ENCODE peak calls at places on chromosomes 13 and 19, in six cellular contexts. P, H, V, T, O and C are unnamed samples. For H3K36me3, the result is how much of the 10 kb centered on the place peaks cover.

GRCh38 chr13:83216521-83217245 is 665.6 kb downstream of the SLITRK1 start:
- DNase-seq in O (peak), H (no peak), V (no peak), P (no peak), T (no peak), C (no peak)

GRCh38 chr19:12841094-12841493 is 2.8 kb downstream of the MAST1 start:
- DNase-seq in T (no peak), H (no peak), V (no peak), P (peak), O (peak), C (no peak)

GRCh38 chr13:98563071-98563470 is 13.8 kb downstream of the STK24 start:
- DNase-seq in P (no peak), H (no peak), V (no peak), O (peak), T (no peak), C (no peak)

GRCh38 chr19:51784922-51785690 is 9.9 kb upstream of the FPR3 start:
- DNase-seq in O (peak), V (peak), P (no peak), T (peak), H (no peak), C (peak)

GRCh38 chr13:35460061-35460460 is 16.4 kb downstream of the MAB21L1 start:
- DNase-seq in T (no peak), H (no peak), O (peak), V (no peak), P (no peak), C (no peak)

GRCh38 chr13:73598021-73598712 is 536.0 kb downstream of the KLF12 start:
- DNase-seq in V (no peak), H (no peak), T (no peak), O (peak), P (no peak), C (no peak)

GRCh38 chr19:45676851-45677263 is 8.8 kb downstream of the GIPR start:
- DNase-seq in V (no peak), O (no peak), P (no peak), T (no peak), H (no peak), C (no peak)

GRCh38 chr13:75220238-75220542 is 261.8 kb downstream of the TBC1D4 start:
- DNase-seq in V (no peak), T (no peak), H (no peak), P (no peak), O (no peak), C (no peak)

GRCh38 chr19:11560404-11560988 is 1.5 kb upstream of the ELOF1 start:
- DNase-seq in O (peak), V (no peak), H (peak), T (no peak), P (peak), C (no peak)

GRCh38 chr13:95267662-95268369 is 33.4 kb downstream of the ABCC4 start:
- DNase-seq in T (no peak), P (no peak), V (no peak), H (peak), O (peak), C (no peak)

GRCh38 chr13:30125422-30126073 is 181.8 kb downstream of the KATNAL1 start:
- DNase-seq in T (no peak), V (no peak), P (no peak), H (no peak), O (peak), C (no peak)

GRCh38 chr13:43319617-43320444 is 296.4 kb downstream of the DNAJC15 start:
- DNase-seq in H (no peak), T (no peak), O (no peak), P (peak), V (no peak), C (no peak)

GRCh38 chr19:42433503-42434260 is 6.5 kb upstream of the LIPE start:
- DNase-seq in T (peak), P (peak), O (peak), V (peak), H (peak), C (no peak)

GRCh38 chr19:19459099-19459498 is 53.6 kb downstream of the GATAD2A start:
- DNase-seq in H (no peak), P (no peak), V (no peak), O (peak), T (no peak), C (no peak)

GRCh38 chr13:98746968-98747367 is 5.5 kb downstream of the SLC15A1 start:
- DNase-seq in V (no peak), T (no peak), H (no peak), O (peak), P (no peak), C (no peak)

GRCh38 chr13:30382836-30383525 is 39.3 kb upstream of the UBE2L5 start:
- DNase-seq in T (no peak), P (no peak), O (no peak), H (no peak), V (no peak), C (no peak)

GRCh38 chr19:32711747-32712146 is 7.8 kb upstream of the TDRD12 start:
- DNase-seq in V (no peak), P (no peak), H (no peak), T (no peak), O (no peak), C (no peak)

GRCh38 chr19:40588110-40588854 is 11.6 kb downstream of the SHKBP1 start:
- DNase-seq in P (peak), O (no peak), V (no peak), H (peak), T (no peak), C (no peak)
- H3K36me3 ChIP-seq in P (under half), O (under half), V (under half), H (under half), T (under half), C (under half)

DNA sequence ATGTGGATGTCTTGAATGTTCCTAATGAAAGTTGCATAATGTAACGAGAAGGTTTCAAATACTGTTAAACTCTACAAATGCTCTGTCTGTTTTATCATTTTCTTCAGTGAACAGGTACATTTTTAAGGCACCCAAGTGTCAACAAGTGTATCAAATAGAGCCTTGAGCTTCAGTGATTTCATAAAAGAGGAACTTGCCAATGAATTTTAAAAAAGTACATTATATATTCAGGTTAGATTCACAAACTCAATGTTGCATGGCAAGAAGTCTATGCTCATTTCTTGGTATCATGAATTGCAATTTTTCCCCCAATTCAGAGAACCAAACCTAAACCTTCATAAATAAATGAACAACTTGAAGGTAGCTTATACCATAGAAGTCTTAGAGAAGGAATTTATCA is 838.8 kb downstream of the PCDH9 start:
- DNase-seq in V (no peak), O (no peak), T (no peak), H (no peak), P (no peak), C (no peak)
- H3K4me3 ChIP-seq in V (no peak), O (no peak), T (no peak), H (no peak), P (no peak), C (no peak)

DNA sequence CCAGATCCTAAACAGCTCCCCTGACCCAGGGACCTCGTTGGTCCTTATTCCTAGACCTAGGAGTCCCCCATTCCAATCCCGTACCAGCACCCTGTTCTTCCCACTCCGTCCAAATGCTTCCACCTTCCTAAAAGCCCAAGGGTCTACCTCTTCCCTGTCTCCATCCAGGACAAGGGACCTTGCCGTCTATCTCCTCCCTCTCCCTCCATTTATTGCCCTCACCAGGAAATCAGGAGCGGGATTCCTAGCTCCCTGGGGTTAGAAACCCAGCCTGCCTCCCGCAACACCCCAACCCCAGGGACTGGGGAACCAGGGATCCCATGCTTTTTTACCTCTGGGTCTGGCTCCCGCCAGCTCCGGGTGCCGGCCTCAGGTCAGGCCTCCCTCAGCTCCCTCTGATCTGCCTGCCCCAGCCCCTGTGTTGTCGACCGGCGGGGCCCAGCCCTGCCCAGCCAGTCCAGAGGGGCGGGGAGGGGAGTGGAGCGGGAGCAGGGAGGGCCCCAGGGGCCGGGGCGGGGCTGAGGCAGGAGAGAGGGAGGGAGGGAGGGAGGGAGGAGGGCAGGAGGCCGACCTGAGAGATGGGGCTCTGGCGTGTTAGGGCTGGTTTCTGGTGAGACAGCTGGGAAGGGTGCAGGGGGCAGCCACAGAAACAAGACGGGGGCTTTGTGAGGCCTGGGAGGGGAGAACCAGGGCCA is at the start of gene B3GNT8:
- DNase-seq in H (peak), P (peak), V (peak), O (peak), T (peak), C (peak)
- H3K36me3 ChIP-seq in H (under half), P (under half), V (half or more), O (under half), T (half or more), C (half or more)

GRCh38 chr19:49931293-49932040 is 2.2 kb upstream of the NUP62 start:
- DNase-seq in O (no peak), P (no peak), T (no peak), V (no peak), H (no peak), C (no peak)

GRCh38 chr19:49930483-49931011 is 1.2 kb upstream of the NUP62 start:
- DNase-seq in P (peak), O (peak), H (no peak), V (no peak), T (peak), C (no peak)

GRCh38 chr19:49932731-49933131 is 3.4 kb upstream of the NUP62 start:
- DNase-seq in T (no peak), P (no peak), O (no peak), H (no peak), V (no peak), C (no peak)

GRCh38 chr19:49933643-49934042 is 4.3 kb upstream of the NUP62 start:
- DNase-seq in T (no peak), P (no peak), O (no peak), H (no peak), V (no peak), C (no peak)

GRCh38 chr19:49932041-49932451 is 2.7 kb upstream of the NUP62 start:
- DNase-seq in V (no peak), P (no peak), O (no peak), H (no peak), T (no peak), C (no peak)
- H3K4me3 ChIP-seq in V (no peak), P (no peak), O (no peak), H (no peak), T (no peak), C (no peak)